ENCODE peak calls at places on chromosome 14, in eight cellular contexts. C, E, Y, J, M, X, T and V are unnamed samples.

GRCh38 chr14:50343424-50343823 is 31.3 kb downstream of the DMAC2L start:
- DNase-seq in Y (no peak), C (no peak), J (no peak), M (no peak), T (no peak), X (no peak), E (no peak), V (no peak)

GRCh38 chr14:101034986-101035385 is 131.5 kb upstream of the RTL1 start:
- DNase-seq in J (no peak), E (no peak), Y (no peak), X (no peak), M (no peak), T (peak), C (no peak), V (no peak)

GRCh38 chr14:104307627-104308401 is 169.4 kb downstream of the KIF26A start:
- DNase-seq in Y (no peak), M (no peak), T (no peak), X (no peak), C (no peak), J (no peak), E (no peak), V (no peak)

GRCh38 chr14:68460541-68460940 is 332.3 kb downstream of the ZFP36L1 start:
- DNase-seq in T (peak), E (no peak), J (no peak), Y (no peak), C (no peak), M (no peak), X (peak), V (no peak)

GRCh38 chr14:77885363-77885762 is 85.5 kb downstream of the ADCK1 start:
- DNase-seq in T (no peak), J (no peak), X (no peak), E (no peak), Y (no peak), C (no peak), M (no peak), V (no peak)

GRCh38 chr14:95265106-95266094 is 54.3 kb downstream of the CLMN start:
- DNase-seq in J (peak), Y (peak), X (peak), T (no peak), C (peak), M (peak), E (no peak), V (peak)

GRCh38 chr14:35034440-35034833 is 11.6 kb upstream of the FAM177A1 start:
- DNase-seq in X (no peak), J (no peak), T (no peak), Y (no peak), M (no peak), E (no peak), C (no peak), V (no peak)

GRCh38 chr14:32510815-32511214 is 181.7 kb downstream of the AKAP6 start:
- DNase-seq in X (no peak), M (no peak), T (no peak), Y (no peak), C (no peak), J (no peak), E (no peak), V (no peak)

GRCh38 chr14:38199768-38200167 is 7.9 kb upstream of the SSTR1 start:
- DNase-seq in C (no peak), Y (peak), E (no peak), J (no peak), M (no peak), T (no peak), X (no peak), V (no peak)

GRCh38 chr14:92959189-92959531 is 36.2 kb downstream of the CHGA start:
- DNase-seq in E (no peak), J (no peak), C (no peak), M (no peak), Y (no peak), T (no peak), X (no peak), V (no peak)

GRCh38 chr14:67607646-67608045 is 7.6 kb upstream of the PIGH start:
- DNase-seq in T (no peak), E (no peak), X (no peak), Y (no peak), C (no peak), J (no peak), M (no peak), V (no peak)

GRCh38 chr14:57982802-57983201 is 116.9 kb upstream of the SLC35F4 start:
- DNase-seq in J (no peak), Y (no peak), C (no peak), M (peak), T (no peak), X (no peak), E (no peak), V (no peak)

GRCh38 chr14:104441275-104442106 is 138.1 kb upstream of the C14orf180 start:
- DNase-seq in M (no peak), T (peak), J (no peak), C (no peak), Y (no peak), X (no peak), E (peak), V (no peak)

GRCh38 chr14:80629606-80630005 is 311.9 kb downstream of the CEP128 start:
- DNase-seq in X (peak), Y (peak), M (no peak), T (no peak), E (no peak), C (no peak), J (no peak), V (no peak)

GRCh38 chr14:21589317-21589716 is 9.4 kb upstream of the OR10G3 start:
- DNase-seq in E (no peak), X (no peak), Y (no peak), M (no peak), C (no peak), J (no peak), T (no peak), V (no peak)

GRCh38 chr14:55684956-55685584 is 105.1 kb downstream of the KTN1 start:
- DNase-seq in E (no peak), C (no peak), J (no peak), X (no peak), M (no peak), Y (peak), T (peak), V (no peak)

GRCh38 chr14:76719664-76720063 is 41.6 kb upstream of the VASH1 start:
- DNase-seq in X (no peak), T (no peak), C (no peak), E (no peak), Y (no peak), J (no peak), M (no peak), V (no peak)

GRCh38 chr14:104186575-104186974 is 48.2 kb downstream of the KIF26A start:
- DNase-seq in J (no peak), M (no peak), Y (no peak), C (no peak), T (no peak), X (no peak), E (no peak), V (no peak)

GRCh38 chr14:104745431-104745830 is 7.5 kb upstream of the SIVA1 start:
- DNase-seq in C (no peak), Y (no peak), M (no peak), E (no peak), X (no peak), J (no peak), T (no peak), V (no peak)

GRCh38 chr14:63614964-63615363 is 26.7 kb downstream of the WDR89 start:
- DNase-seq in T (no peak), M (no peak), C (no peak), X (peak), J (no peak), Y (peak), E (no peak), V (no peak)

GRCh38 chr14:25009891-25010290 is 40.1 kb downstream of the STXBP6 start:
- DNase-seq in J (no peak), C (no peak), E (no peak), Y (no peak), M (no peak), T (no peak), X (no peak), V (peak)

GRCh38 chr14:94388027-94388895 is at the start of gene SERPINA1:
- DNase-seq in X (no peak), E (no peak), C (no peak), M (peak), T (no peak), J (no peak), Y (peak), V (no peak)

GRCh38 chr14:103186894-103187586 is 63.8 kb downstream of the TNFAIP2 start:
- DNase-seq in X (no peak), J (no peak), C (no peak), T (no peak), M (no peak), E (no peak), Y (no peak), V (no peak)

GRCh38 chr14:67357583-67358354 is 1.8 kb downstream of the ATP6V1D start:
- DNase-seq in Y (peak), M (no peak), E (no peak), X (no peak), C (no peak), J (no peak), T (no peak), V (no peak)

GRCh38 chr14:59154383-59154782 is 34.1 kb upstream of the DAAM1 start:
- DNase-seq in M (no peak), Y (no peak), X (no peak), C (no peak), E (no peak), T (no peak), J (no peak), V (no peak)

GRCh38 chr14:94474581-94475031 is 1.4 kb downstream of the SERPINA9 start:
- DNase-seq in E (no peak), X (peak), J (no peak), Y (no peak), C (no peak), M (no peak), T (no peak), V (no peak)

GRCh38 chr14:56268653-56269052 is 150.4 kb downstream of the PELI2 start:
- DNase-seq in J (no peak), Y (no peak), T (no peak), X (no peak), E (no peak), M (no peak), C (no peak), V (no peak)

GRCh38 chr14:94451091-94451751 is 1.4 kb downstream of the SERPINA11 start:
- DNase-seq in M (no peak), J (no peak), X (no peak), T (no peak), E (no peak), Y (no peak), C (no peak), V (no peak)

GRCh38 chr14:56794088-56794556 is 16.2 kb downstream of the OTX2 start:
- DNase-seq in T (no peak), M (no peak), C (no peak), E (no peak), Y (no peak), J (no peak), X (no peak), V (no peak)

DNA sequence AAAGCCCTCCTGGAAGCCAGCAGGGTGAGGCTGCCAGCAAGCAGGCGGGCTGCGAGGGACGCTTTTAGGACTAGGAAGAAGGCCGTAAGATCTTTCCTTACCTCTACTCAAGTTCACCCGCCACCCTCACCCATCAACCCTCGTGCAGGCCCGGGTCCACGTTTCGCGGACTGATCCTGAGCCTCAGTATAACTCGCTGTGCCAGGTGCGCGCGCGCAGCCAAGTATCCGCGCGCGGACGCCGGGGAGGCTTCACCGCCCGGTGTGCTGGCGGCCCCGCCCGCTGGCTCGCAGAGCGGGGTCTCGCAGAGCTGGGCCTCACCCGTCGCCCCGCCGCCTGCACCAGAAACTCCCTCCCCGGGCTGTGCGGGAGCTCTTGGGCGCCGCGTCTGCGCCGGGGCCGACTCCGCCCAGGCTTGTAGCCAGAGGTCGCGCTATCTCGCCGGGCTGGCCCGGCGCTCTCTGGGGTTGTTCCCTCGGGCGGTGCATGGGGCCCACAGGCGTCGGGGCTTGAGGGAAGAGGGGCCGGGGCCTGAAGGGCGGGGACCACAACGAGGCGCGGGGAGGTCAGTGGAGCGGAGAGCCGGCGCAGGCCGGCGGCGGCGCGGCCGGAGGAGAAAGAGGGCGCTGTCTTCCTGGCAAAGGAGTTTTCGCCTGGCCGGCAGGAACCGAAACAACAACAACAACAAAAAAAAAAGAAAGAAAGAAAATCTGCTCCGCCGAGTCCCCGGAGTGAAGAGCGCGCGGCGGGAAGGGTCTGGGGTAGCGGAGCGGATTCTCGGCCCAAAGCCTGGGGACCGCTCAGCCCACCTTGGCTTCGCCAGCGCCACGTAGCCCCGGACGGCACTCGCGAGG is 7.7 kb upstream of the SIX1 start:
- DNase-seq in E (no peak), J (peak), M (peak), T (no peak), Y (peak), X (no peak), C (peak), V (no peak)
- TF ChIP-seq CTCF in E (no peak), J (peak), M (no peak), T (peak), Y (peak), X (peak), C (peak), V (peak)

GRCh38 chr14:65788876-65789859 is 376.6 kb downstream of the FUT8 start:
- DNase-seq in E (no peak), M (no peak), X (no peak), T (no peak), Y (no peak), J (no peak), C (no peak), V (no peak)
- TF ChIP-seq CTCF in E (no peak), M (no peak), X (no peak), T (no peak), Y (no peak), J (no peak), C (no peak), V (no peak)

GRCh38 chr14:61530296-61530695 is 165.0 kb upstream of the HIF1A start:
- DNase-seq in E (no peak), X (no peak), T (no peak), J (no peak), M (no peak), Y (no peak), C (no peak), V (no peak)
- TF ChIP-seq CTCF in E (no peak), X (no peak), T (no peak), J (no peak), M (no peak), Y (no peak), C (no peak), V (no peak)

GRCh38 chr14:88866305-88866704 is 41.9 kb downstream of the TTC8 start:
- DNase-seq in M (no peak), J (no peak), E (no peak), Y (no peak), X (no peak), T (no peak), C (no peak), V (no peak)

GRCh38 chr14:88870777-88871176 is 46.3 kb downstream of the TTC8 start:
- DNase-seq in Y (no peak), M (no peak), E (no peak), T (no peak), X (no peak), C (no peak), J (no peak), V (no peak)

GRCh38 chr14:88871429-88871828 is 47.0 kb downstream of the TTC8 start:
- DNase-seq in Y (no peak), M (no peak), T (no peak), J (no peak), C (no peak), X (no peak), E (no peak), V (no peak)

GRCh38 chr14:88872976-88873375 is 48.5 kb downstream of the TTC8 start:
- DNase-seq in T (no peak), E (no peak), Y (no peak), X (no peak), C (no peak), J (no peak), M (no peak), V (no peak)

DNA sequence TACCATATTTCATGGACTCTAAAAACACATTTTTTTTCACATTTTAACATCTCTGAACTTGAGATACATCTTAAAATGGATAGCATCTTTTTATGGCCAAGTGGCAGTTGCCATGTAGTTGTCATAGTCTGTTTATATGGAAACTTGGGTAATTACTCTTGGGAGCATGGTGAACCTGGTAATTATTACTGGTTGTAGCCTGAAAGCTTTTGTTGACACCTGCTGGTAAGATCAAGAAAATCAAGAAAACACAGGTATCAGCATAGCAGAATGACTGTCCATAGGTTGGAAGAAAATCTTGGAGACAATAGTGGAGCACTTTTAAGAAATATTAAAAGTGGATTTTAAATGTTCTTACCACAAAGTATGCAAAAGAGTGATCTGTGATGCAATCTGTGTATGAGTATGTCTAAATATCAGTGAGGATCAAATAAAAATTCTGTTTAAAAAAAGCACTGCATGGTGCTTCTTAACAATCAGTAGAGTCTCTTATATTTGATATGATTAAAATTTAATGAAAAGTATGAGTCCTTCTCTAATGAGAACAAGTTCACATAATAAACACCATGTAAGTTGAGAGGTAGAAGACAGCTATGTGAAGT is 44.2 kb downstream of the TTC8 start:
- DNase-seq in X (peak), Y (peak), C (no peak), T (no peak), J (peak), E (no peak), M (no peak), V (peak)
- TF ChIP-seq CTCF in X (peak), Y (peak), C (peak), T (peak), J (peak), E (peak), M (peak), V (peak)

DNA sequence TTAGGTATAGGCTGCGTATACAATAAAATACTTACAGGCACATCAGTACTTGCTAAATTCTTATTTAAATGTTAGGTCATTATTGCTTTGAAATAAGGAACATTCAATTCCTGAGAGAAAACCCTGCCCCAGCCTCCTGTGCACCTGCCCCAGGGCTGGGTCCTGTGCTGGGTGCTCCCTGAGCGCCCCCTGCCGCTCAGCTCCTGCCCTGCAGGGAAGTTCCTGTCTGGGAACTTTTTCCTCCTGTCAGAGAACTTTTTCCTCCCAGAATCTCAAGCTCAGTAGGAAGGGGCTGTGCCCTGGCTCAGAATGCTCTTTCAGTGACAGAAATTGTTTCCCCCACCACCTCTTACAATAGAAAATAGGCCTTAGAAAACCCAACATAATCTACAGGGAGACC is 751.1 kb downstream of the TMEM121 start:
- DNase-seq in C (no peak), Y (no peak), X (no peak), E (no peak), M (no peak), J (peak), T (no peak), V (no peak)
- TF ChIP-seq CTCF in C (peak), Y (no peak), X (no peak), E (peak), M (peak), J (peak), T (no peak), V (no peak)

DNA sequence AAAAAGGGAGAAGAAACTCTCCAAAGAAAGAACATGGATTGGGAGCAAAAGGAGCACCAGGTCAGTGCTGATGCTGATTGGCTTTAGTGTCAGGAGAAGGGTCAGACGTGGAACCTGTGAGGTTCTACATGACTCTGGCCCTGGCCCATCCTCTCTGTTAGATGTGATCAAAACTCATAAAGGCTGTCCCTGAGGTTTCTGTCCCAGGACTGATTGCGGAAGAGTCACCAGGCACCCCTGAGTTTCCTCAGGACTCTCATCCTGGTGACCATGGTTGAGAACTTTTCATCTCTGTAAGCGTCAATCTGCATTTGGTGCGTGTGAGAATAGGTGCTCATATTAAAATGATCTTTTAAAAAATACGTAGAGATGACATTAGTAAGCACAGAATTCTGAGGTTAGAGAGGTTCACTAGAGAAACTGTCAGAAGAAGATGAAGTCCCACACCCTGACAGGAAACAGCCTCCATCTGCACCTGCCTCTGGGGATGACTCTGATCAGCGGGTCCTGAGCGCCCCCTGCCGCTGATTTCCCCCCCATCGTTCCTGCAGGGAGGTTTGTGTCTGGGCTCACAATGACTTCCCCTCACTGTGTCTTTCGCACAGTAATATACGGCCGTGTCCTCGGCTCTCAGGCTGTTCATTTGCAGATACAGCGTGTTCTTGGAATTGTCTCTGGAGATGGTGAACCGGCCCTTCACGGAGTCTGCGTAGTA is 741.8 kb downstream of the TMEM121 start:
- DNase-seq in T (no peak), M (no peak), E (peak), Y (no peak), X (no peak), J (peak), C (no peak), V (no peak)
- TF ChIP-seq CTCF in T (no peak), M (no peak), E (peak), Y (no peak), X (no peak), J (peak), C (peak), V (no peak)

GRCh38 chr14:39704581-39704980 is 272.3 kb upstream of the FBXO33 start:
- DNase-seq in C (no peak), J (no peak), E (no peak), Y (no peak), T (no peak), X (no peak), M (no peak), V (no peak)
- TF ChIP-seq CTCF in C (no peak), J (no peak), E (no peak), Y (no peak), T (no peak), X (no peak), M (no peak), V (peak)

DNA sequence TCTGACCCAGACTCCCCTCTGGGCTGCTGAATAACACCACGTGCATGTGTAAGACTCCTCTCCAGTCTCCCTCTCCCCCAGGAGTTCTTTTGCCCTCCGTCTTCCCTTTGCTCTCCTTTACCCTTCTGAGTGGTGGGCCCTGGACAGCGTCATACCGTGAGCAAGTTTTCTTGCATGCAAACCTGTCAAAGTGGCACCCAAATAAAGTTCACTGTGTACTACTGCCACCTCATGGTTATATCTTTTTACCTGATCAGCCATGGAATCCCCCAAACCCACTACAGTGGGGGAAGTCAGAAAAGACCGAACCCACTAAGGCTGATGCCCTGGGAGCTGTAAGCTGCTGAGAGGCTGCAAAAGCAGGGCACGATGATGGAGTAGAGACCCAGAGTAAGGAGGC is 131.1 kb upstream of the VRK1 start:
- DNase-seq in X (no peak), M (no peak), T (no peak), J (no peak), Y (no peak), C (no peak), E (no peak), V (no peak)
- TF ChIP-seq CTCF in X (no peak), M (no peak), T (no peak), J (no peak), Y (no peak), C (no peak), E (no peak), V (no peak)